ENCODE peak calls at places on chromosomes 4 and X, in seven cellular contexts. One of them, this sample, is unnamed.

GRCh38 chr4:76214269-76214628 is 625 bp upstream of the SCARB2 start:
- DNase-seq in HL-60: no peak
- DNase-seq in PC-9: peak
- DNase-seq in endothelial cell: no peak
- DNase-seq in GM12892: no peak
- DNase-seq in AG10803: no peak
- DNase-seq in NCI-H1436: no peak
- DNase-seq in this sample: no peak

GRCh38 chr4:5247735-5248134 is 196.5 kb downstream of the STK32B start:
- DNase-seq in HL-60: no peak
- DNase-seq in PC-9: no peak
- DNase-seq in endothelial cell: no peak
- DNase-seq in GM12892: no peak
- DNase-seq in AG10803: no peak
- DNase-seq in NCI-H1436: no peak
- DNase-seq in this sample: no peak

GRCh38 chrX:150514462-150514861 is 54.0 kb upstream of the MTM1 start:
- DNase-seq in HL-60: no peak
- DNase-seq in PC-9: no peak
- DNase-seq in endothelial cell: no peak
- DNase-seq in GM12892: no peak
- DNase-seq in AG10803: no peak
- DNase-seq in NCI-H1436: no peak
- DNase-seq in this sample: no peak

GRCh38 chrX:103063918-103064434 is at the start of gene BEX1:
- DNase-seq in HL-60: peak
- DNase-seq in PC-9: no peak
- DNase-seq in endothelial cell: peak
- DNase-seq in GM12892: no peak
- DNase-seq in AG10803: peak
- DNase-seq in NCI-H1436: peak
- DNase-seq in this sample: peak

GRCh38 chrX:47145408-47146120 is 543 bp downstream of the RBM10 start:
- DNase-seq in HL-60: peak
- DNase-seq in PC-9: no peak
- DNase-seq in endothelial cell: no peak
- DNase-seq in GM12892: peak
- DNase-seq in AG10803: no peak
- DNase-seq in NCI-H1436: no peak
- DNase-seq in this sample: no peak

GRCh38 chr4:54085284-54085683 is 14.7 kb upstream of the GSX2 start:
- DNase-seq in HL-60: no peak
- DNase-seq in PC-9: no peak
- DNase-seq in endothelial cell: no peak
- DNase-seq in GM12892: no peak
- DNase-seq in AG10803: peak
- DNase-seq in NCI-H1436: no peak
- DNase-seq in this sample: peak

GRCh38 chr4:64340243-64341110 is 68.8 kb downstream of the TECRL start:
- DNase-seq in HL-60: no peak
- DNase-seq in PC-9: no peak
- DNase-seq in endothelial cell: no peak
- DNase-seq in GM12892: no peak
- DNase-seq in AG10803: no peak
- DNase-seq in NCI-H1436: no peak
- DNase-seq in this sample: no peak

GRCh38 chrX:153515435-153515834 is 2.0 kb upstream of the ATP2B3 start:
- DNase-seq in HL-60: no peak
- DNase-seq in PC-9: no peak
- DNase-seq in endothelial cell: no peak
- DNase-seq in GM12892: no peak
- DNase-seq in AG10803: no peak
- DNase-seq in NCI-H1436: no peak
- DNase-seq in this sample: no peak

GRCh38 chrX:53253293-53254020 is 27.9 kb downstream of the IQSEC2 start:
- DNase-seq in HL-60: no peak
- DNase-seq in PC-9: no peak
- DNase-seq in endothelial cell: no peak
- DNase-seq in GM12892: no peak
- DNase-seq in AG10803: no peak
- DNase-seq in NCI-H1436: no peak
- DNase-seq in this sample: no peak

GRCh38 chr4:182478475-182478874 is 235.3 kb downstream of the TENM3 start:
- DNase-seq in HL-60: no peak
- DNase-seq in PC-9: no peak
- DNase-seq in endothelial cell: no peak
- DNase-seq in GM12892: no peak
- DNase-seq in AG10803: peak
- DNase-seq in NCI-H1436: peak
- DNase-seq in this sample: no peak

GRCh38 chr4:180057891-180058643 is 2185.1 kb upstream of the TENM3 start:
- DNase-seq in HL-60: peak
- DNase-seq in PC-9: peak
- DNase-seq in endothelial cell: peak
- DNase-seq in GM12892: peak
- DNase-seq in AG10803: no peak
- DNase-seq in NCI-H1436: no peak
- DNase-seq in this sample: peak

GRCh38 chr4:13528823-13529129 is 15.5 kb downstream of the NKX3-2 start:
- DNase-seq in HL-60: no peak
- DNase-seq in PC-9: no peak
- DNase-seq in endothelial cell: no peak
- DNase-seq in GM12892: no peak
- DNase-seq in AG10803: no peak
- DNase-seq in NCI-H1436: no peak
- DNase-seq in this sample: no peak

GRCh38 chr4:143773998-143774898 is 73.8 kb upstream of the FREM3 start:
- DNase-seq in HL-60: peak
- DNase-seq in PC-9: peak
- DNase-seq in endothelial cell: peak
- DNase-seq in GM12892: no peak
- DNase-seq in AG10803: peak
- DNase-seq in NCI-H1436: peak
- DNase-seq in this sample: peak

GRCh38 chr4:8385611-8386010 is 54.9 kb downstream of the ACOX3 start:
- DNase-seq in HL-60: no peak
- DNase-seq in PC-9: no peak
- DNase-seq in endothelial cell: no peak
- DNase-seq in GM12892: no peak
- DNase-seq in AG10803: no peak
- DNase-seq in NCI-H1436: no peak
- DNase-seq in this sample: no peak

GRCh38 chr4:181559637-181560036 is 683.6 kb upstream of the TENM3 start:
- DNase-seq in HL-60: no peak
- DNase-seq in PC-9: no peak
- DNase-seq in endothelial cell: no peak
- DNase-seq in GM12892: no peak
- DNase-seq in AG10803: no peak
- DNase-seq in NCI-H1436: no peak
- DNase-seq in this sample: no peak

GRCh38 chr4:123235431-123235830 is 161.2 kb upstream of the SPRY1 start:
- DNase-seq in HL-60: no peak
- DNase-seq in PC-9: no peak
- DNase-seq in endothelial cell: no peak
- DNase-seq in GM12892: no peak
- DNase-seq in AG10803: peak
- DNase-seq in NCI-H1436: no peak
- DNase-seq in this sample: peak

This sample was measured in astrocyte.